ENCODE peak calls at places on chromosome 20, in four cellular contexts. One of them, this sample, is unnamed. For H3K4me1, the result is how much of the 10 kb centered on the place peaks cover.

GRCh38 chr20:8671366-8671943 is 397.4 kb upstream of the PLCB4 start:
- DNase-seq in Peyer's patch: no peak
- DNase-seq in body of pancreas: no peak
- DNase-seq in gastrocnemius medialis: no peak
- DNase-seq in this sample: no peak

GRCh38 chr20:16243470-16243869 is 329.8 kb downstream of the KIF16B start:
- DNase-seq in Peyer's patch: no peak
- DNase-seq in body of pancreas: no peak
- DNase-seq in gastrocnemius medialis: no peak
- DNase-seq in this sample: no peak

GRCh38 chr20:10259166-10259565 is 40.5 kb downstream of the SNAP25 start:
- DNase-seq in Peyer's patch: no peak
- DNase-seq in body of pancreas: no peak
- DNase-seq in gastrocnemius medialis: no peak
- DNase-seq in this sample: no peak

GRCh38 chr20:40798066-40798465 is 109.0 kb upstream of the MAFB start:
- DNase-seq in Peyer's patch: no peak
- DNase-seq in body of pancreas: no peak
- DNase-seq in gastrocnemius medialis: no peak
- DNase-seq in this sample: no peak

GRCh38 chr20:57900226-57900905 is 190.6 kb upstream of the PMEPA1 start:
- DNase-seq in Peyer's patch: no peak
- DNase-seq in body of pancreas: no peak
- DNase-seq in gastrocnemius medialis: no peak
- DNase-seq in this sample: no peak

GRCh38 chr20:58481541-58482021 is 33.6 kb downstream of the APCDD1L start:
- DNase-seq in Peyer's patch: no peak
- DNase-seq in body of pancreas: no peak
- DNase-seq in gastrocnemius medialis: no peak
- DNase-seq in this sample: peak

GRCh38 chr20:59071224-59071623 is 28.6 kb upstream of the PRELID3B start:
- DNase-seq in Peyer's patch: no peak
- DNase-seq in body of pancreas: no peak
- DNase-seq in gastrocnemius medialis: no peak
- DNase-seq in this sample: no peak

GRCh38 chr20:11143481-11143880 is 469.7 kb upstream of the JAG1 start:
- DNase-seq in Peyer's patch: no peak
- DNase-seq in body of pancreas: no peak
- DNase-seq in gastrocnemius medialis: no peak
- DNase-seq in this sample: no peak

GRCh38 chr20:31570021-31570463 is 35.0 kb upstream of the ID1 start:
- DNase-seq in Peyer's patch: no peak
- DNase-seq in body of pancreas: no peak
- DNase-seq in gastrocnemius medialis: no peak
- DNase-seq in this sample: peak

GRCh38 chr20:61815678-61816077 is 250.0 kb downstream of the TAF4 start:
- DNase-seq in Peyer's patch: no peak
- DNase-seq in body of pancreas: no peak
- DNase-seq in gastrocnemius medialis: no peak
- DNase-seq in this sample: peak

GRCh38 chr20:52103911-52104545 is 87.6 kb downstream of the ZFP64 start:
- DNase-seq in Peyer's patch: no peak
- DNase-seq in body of pancreas: no peak
- DNase-seq in gastrocnemius medialis: no peak
- DNase-seq in this sample: no peak

GRCh38 chr20:51800132-51800721 is 2.1 kb downstream of the SALL4 start:
- DNase-seq in Peyer's patch: peak
- DNase-seq in body of pancreas: peak
- DNase-seq in gastrocnemius medialis: no peak
- DNase-seq in this sample: peak

GRCh38 chr20:32064667-32065066 is 12.6 kb downstream of the HCK start:
- DNase-seq in Peyer's patch: no peak
- DNase-seq in body of pancreas: no peak
- DNase-seq in gastrocnemius medialis: no peak
- DNase-seq in this sample: no peak

GRCh38 chr20:1434571-1435336 is 31.9 kb downstream of the NSFL1C start:
- DNase-seq in Peyer's patch: no peak
- DNase-seq in body of pancreas: no peak
- DNase-seq in gastrocnemius medialis: no peak
- DNase-seq in this sample: no peak

GRCh38 chr20:25397081-25397480 is 6.4 kb upstream of the ABHD12 start:
- DNase-seq in Peyer's patch: no peak
- DNase-seq in body of pancreas: no peak
- DNase-seq in gastrocnemius medialis: no peak
- DNase-seq in this sample: no peak

GRCh38 chr20:32559753-32560380 is 25.3 kb downstream of the NOL4L start:
- DNase-seq in Peyer's patch: no peak
- DNase-seq in body of pancreas: no peak
- DNase-seq in gastrocnemius medialis: no peak
- DNase-seq in this sample: no peak

GRCh38 chr20:7629880-7630279 is 310.4 kb downstream of the HAO1 start:
- DNase-seq in Peyer's patch: no peak
- DNase-seq in body of pancreas: no peak
- DNase-seq in gastrocnemius medialis: no peak
- DNase-seq in this sample: no peak

DNA sequence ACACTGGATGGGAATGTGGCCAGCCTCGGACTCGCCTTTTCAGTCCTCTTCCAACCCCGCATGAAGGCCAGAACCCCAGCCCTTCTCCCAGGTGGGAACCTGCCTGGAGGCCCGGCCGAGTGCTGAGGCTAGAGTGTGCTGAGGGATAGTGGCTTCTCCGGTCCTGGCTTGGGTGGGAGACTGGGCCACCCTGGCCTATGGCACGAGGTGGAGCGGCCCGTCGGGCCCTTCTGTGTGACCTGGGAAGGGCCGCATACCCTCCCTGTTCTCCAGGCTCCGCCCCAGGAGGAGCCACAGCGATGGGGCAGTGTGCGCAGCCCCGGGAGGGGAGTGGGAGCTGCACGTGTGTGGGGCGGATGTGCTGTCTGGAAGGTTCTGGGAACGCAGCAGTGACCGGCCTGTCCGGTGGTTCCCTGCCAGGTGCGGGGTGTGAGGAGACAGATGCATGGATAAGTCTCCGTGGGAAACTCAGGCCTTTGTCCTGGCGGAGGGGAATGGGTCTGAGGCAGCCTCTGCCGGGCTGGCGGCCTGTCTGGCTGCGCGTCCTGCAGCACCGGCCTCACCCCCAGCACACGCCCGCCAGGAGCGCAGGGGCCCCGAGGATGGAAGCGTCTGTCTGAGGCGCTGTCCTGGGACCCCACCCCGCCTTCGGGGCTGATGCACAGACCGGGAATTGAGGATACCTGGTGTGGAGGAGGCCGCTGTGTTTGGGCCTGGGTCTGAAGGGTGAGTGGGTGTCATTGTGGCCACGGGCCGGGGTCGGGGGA is 1.1 kb upstream of the BHLHE23 start:
- DNase-seq in Peyer's patch: no peak
- DNase-seq in body of pancreas: no peak
- DNase-seq in gastrocnemius medialis: no peak
- DNase-seq in this sample: no peak
- H3K4me1 ChIP-seq in Peyer's patch: under half
- H3K4me1 ChIP-seq in body of pancreas: under half
- H3K4me1 ChIP-seq in gastrocnemius medialis: under half
- H3K4me1 ChIP-seq in this sample: under half

DNA sequence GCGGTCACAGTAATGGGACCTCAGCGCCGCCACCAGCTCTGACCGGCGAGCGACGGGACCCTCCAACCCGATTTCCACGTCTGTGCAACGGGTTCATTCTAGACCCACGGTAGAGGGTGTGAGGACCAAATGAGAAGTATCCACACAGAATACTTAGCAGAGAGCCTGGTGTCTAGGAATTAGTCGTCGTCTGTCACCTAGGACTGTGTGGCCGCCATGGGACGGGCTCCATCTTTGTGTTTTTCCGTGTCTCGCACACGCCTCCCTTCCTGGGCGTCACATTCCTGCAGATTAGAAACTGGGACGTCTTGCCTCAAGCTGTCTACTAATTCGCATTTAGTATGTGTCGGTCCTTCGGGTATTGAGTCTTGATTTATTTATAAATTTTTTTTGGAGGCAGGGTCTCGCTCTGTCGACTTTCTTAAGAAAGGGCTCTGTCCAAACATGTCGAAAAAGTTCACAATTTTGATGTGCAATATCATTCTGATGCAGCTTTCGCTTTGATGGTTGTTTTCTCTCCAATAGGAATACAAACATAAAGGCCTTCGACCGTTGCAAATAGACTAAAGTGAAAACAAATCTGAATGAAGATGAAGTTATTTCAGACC is 562 bp downstream of the MGME1 start:
- DNase-seq in Peyer's patch: no peak
- DNase-seq in body of pancreas: peak
- DNase-seq in gastrocnemius medialis: no peak
- DNase-seq in this sample: no peak
- H3K4me1 ChIP-seq in Peyer's patch: under half
- H3K4me1 ChIP-seq in body of pancreas: half or more
- H3K4me1 ChIP-seq in gastrocnemius medialis: half or more
- H3K4me1 ChIP-seq in this sample: under half

DNA sequence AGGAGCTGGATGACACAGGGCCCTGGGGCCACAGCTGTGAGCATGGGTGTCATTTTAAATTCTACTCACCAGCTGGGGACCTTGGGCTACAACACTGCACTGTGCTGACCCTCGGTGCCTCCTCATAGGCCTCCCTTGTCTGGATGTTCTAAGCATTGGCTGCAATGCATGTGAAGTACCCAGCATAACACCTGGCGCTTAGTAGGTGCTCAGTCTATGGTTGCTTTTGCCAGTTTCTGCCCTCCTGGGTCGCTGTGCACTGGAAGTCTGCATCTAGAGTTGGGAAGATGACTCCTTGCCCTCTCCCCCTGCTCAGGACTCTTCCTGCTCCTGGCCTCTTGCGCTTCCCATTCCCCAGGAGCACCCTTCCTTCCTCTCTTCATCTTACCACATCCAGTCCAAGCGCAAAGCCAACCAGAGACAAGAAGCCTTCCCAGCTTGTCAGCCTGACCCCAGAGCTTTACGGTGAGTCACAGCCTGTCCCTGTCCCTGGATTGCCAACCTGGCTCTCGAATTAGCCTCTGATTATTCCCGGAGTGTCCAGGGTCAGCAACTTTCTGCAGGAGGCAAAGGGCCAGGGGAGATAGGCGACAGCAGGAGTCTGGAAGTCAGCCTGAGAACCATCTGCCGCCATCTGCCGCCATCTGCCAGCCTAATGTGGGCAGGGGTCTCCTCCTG is 8.9 kb downstream of the SLC13A3 start:
- DNase-seq in Peyer's patch: no peak
- DNase-seq in body of pancreas: no peak
- DNase-seq in gastrocnemius medialis: no peak
- DNase-seq in this sample: peak
- H3K4me1 ChIP-seq in Peyer's patch: under half
- H3K4me1 ChIP-seq in body of pancreas: under half
- H3K4me1 ChIP-seq in gastrocnemius medialis: under half
- H3K4me1 ChIP-seq in this sample: under half

GRCh38 chr20:17678886-17679285 is 3.2 kb downstream of the RRBP1 start:
- DNase-seq in Peyer's patch: no peak
- DNase-seq in body of pancreas: no peak
- DNase-seq in gastrocnemius medialis: no peak
- DNase-seq in this sample: no peak
- H3K4me1 ChIP-seq in Peyer's patch: under half
- H3K4me1 ChIP-seq in body of pancreas: half or more
- H3K4me1 ChIP-seq in gastrocnemius medialis: under half
- H3K4me1 ChIP-seq in this sample: half or more

DNA sequence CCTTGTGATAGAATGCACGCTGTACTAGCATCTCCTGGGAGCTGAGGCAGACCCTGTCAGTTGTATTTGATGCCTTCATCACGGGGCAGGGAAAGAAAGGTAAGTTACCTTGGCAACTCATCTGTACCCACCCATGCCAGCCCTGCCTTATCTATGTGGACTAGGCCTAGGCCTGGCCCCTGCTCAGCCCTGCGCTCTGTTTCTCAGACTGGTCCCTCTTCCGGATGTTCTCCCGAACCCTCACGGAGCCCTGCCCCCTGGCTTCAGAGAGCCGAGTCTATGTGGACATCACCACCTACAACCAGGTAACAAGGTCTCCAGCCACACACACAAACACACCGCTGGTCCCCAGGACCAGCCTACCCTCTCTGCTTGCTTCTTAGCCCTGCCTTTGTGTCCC is 4.2 kb downstream of the PIGT start:
- DNase-seq in Peyer's patch: no peak
- DNase-seq in body of pancreas: no peak
- DNase-seq in gastrocnemius medialis: no peak
- DNase-seq in this sample: no peak
- H3K4me1 ChIP-seq in Peyer's patch: under half
- H3K4me1 ChIP-seq in body of pancreas: under half
- H3K4me1 ChIP-seq in gastrocnemius medialis: under half
- H3K4me1 ChIP-seq in this sample: under half

GRCh38 chr20:20665200-20665599 is 47.2 kb downstream of the RALGAPA2 start:
- DNase-seq in Peyer's patch: no peak
- DNase-seq in body of pancreas: no peak
- DNase-seq in gastrocnemius medialis: no peak
- DNase-seq in this sample: no peak
- H3K4me1 ChIP-seq in Peyer's patch: under half
- H3K4me1 ChIP-seq in body of pancreas: under half
- H3K4me1 ChIP-seq in gastrocnemius medialis: under half
- H3K4me1 ChIP-seq in this sample: under half

GRCh38 chr20:33994624-33994913 is 858 bp downstream of the RALY start:
- DNase-seq in Peyer's patch: no peak
- DNase-seq in body of pancreas: no peak
- DNase-seq in gastrocnemius medialis: no peak
- DNase-seq in this sample: no peak
- H3K4me1 ChIP-seq in Peyer's patch: under half
- H3K4me1 ChIP-seq in body of pancreas: half or more
- H3K4me1 ChIP-seq in gastrocnemius medialis: half or more
- H3K4me1 ChIP-seq in this sample: under half

DNA sequence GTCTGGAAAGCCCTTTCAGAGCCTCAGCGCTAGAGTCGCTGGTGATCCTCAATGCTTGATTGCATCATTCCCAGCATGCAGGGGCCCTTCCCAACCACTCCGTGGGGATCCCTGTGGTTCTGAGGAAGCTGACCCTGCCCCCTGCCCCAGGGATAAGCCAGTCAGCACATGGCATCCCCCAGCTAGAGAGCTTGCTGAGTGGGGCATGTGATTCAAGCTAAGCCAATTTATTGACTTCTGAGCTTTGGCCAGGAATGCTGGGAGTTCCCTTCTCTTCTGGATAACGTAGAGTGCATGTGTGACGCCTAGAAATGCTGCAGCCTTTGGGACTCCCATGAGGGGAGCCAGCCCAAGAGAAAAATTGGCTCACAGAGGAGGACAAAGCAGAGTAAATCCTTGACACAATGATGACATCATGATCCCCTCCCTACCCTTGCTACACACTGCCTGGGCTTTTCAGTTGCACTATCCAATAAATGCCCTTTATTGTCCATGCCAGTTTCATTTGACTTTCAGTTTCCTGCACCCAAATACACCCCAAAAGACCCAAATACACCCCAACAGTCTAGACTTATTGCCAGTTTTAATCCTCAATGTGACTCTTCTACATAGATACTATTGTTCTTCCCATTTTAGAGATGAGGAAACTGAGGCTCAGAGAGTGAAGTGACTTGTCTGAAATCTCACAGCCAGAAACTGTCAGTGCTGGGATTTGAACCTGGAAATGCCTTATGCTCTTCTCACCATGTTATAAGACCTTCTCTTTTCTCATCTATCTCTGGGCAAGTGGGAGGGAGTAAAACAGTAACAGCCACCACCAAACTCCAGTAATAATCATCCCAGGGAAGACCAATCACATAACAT is 34.3 kb downstream of the KCNB1 start:
- DNase-seq in Peyer's patch: no peak
- DNase-seq in body of pancreas: no peak
- DNase-seq in gastrocnemius medialis: peak
- DNase-seq in this sample: no peak
- H3K4me1 ChIP-seq in Peyer's patch: under half
- H3K4me1 ChIP-seq in body of pancreas: under half
- H3K4me1 ChIP-seq in gastrocnemius medialis: under half
- H3K4me1 ChIP-seq in this sample: under half